ENCODE peak calls at places on chromosomes 5 and 9, in six cellular contexts. One of them, this sample, is unnamed. For H3K9me3 and H3K4me1, the result is how much of the 10 kb centered on the place peaks cover.

GRCh38 chr5:176541338-176542134 is 4.3 kb upstream of the RNF44 start:
- DNase-seq in uterus: peak
- DNase-seq in H9: peak
- DNase-seq in neural progenitor cell: peak
- DNase-seq in effector memory CD4-positive, alpha-beta T cell: peak
- DNase-seq in IMR-90: no peak
- DNase-seq in this sample: peak

GRCh38 chr9:91001146-91001611 is 199.6 kb downstream of the SYK start:
- DNase-seq in uterus: no peak
- DNase-seq in H9: no peak
- DNase-seq in neural progenitor cell: no peak
- DNase-seq in effector memory CD4-positive, alpha-beta T cell: no peak
- DNase-seq in IMR-90: peak
- DNase-seq in this sample: peak

GRCh38 chr9:132988244-132989013 is 9.9 kb downstream of the GFI1B start:
- DNase-seq in uterus: no peak
- DNase-seq in H9: no peak
- DNase-seq in neural progenitor cell: no peak
- DNase-seq in effector memory CD4-positive, alpha-beta T cell: no peak
- DNase-seq in IMR-90: no peak
- DNase-seq in this sample: no peak

GRCh38 chr9:14542071-14542470 is 151.2 kb downstream of the ZDHHC21 start:
- DNase-seq in uterus: no peak
- DNase-seq in H9: no peak
- DNase-seq in neural progenitor cell: peak
- DNase-seq in effector memory CD4-positive, alpha-beta T cell: no peak
- DNase-seq in IMR-90: no peak
- DNase-seq in this sample: no peak

GRCh38 chr9:109469646-109470358 is 28.3 kb downstream of the PTPN3 start:
- DNase-seq in uterus: peak
- DNase-seq in H9: peak
- DNase-seq in neural progenitor cell: peak
- DNase-seq in effector memory CD4-positive, alpha-beta T cell: no peak
- DNase-seq in IMR-90: peak
- DNase-seq in this sample: peak

GRCh38 chr9:107294756-107295155 is 11.7 kb downstream of the RAD23B start:
- DNase-seq in uterus: no peak
- DNase-seq in H9: no peak
- DNase-seq in neural progenitor cell: no peak
- DNase-seq in effector memory CD4-positive, alpha-beta T cell: no peak
- DNase-seq in IMR-90: no peak
- DNase-seq in this sample: no peak

GRCh38 chr9:104279535-104280215 is 185.6 kb downstream of the SMC2 start:
- DNase-seq in uterus: no peak
- DNase-seq in H9: no peak
- DNase-seq in neural progenitor cell: no peak
- DNase-seq in effector memory CD4-positive, alpha-beta T cell: no peak
- DNase-seq in IMR-90: no peak
- DNase-seq in this sample: peak

GRCh38 chr5:102119252-102119651 is 176.8 kb downstream of the SLCO4C1 start:
- DNase-seq in uterus: no peak
- DNase-seq in H9: no peak
- DNase-seq in neural progenitor cell: no peak
- DNase-seq in effector memory CD4-positive, alpha-beta T cell: no peak
- DNase-seq in IMR-90: no peak
- DNase-seq in this sample: no peak

GRCh38 chr9:8978334-8978733 is 1178.8 kb upstream of the DMAC1 start:
- DNase-seq in uterus: no peak
- DNase-seq in H9: no peak
- DNase-seq in neural progenitor cell: no peak
- DNase-seq in effector memory CD4-positive, alpha-beta T cell: no peak
- DNase-seq in IMR-90: no peak
- DNase-seq in this sample: peak

GRCh38 chr9:95740217-95741004 is 135.1 kb upstream of the ERCC6L2 start:
- DNase-seq in uterus: no peak
- DNase-seq in H9: no peak
- DNase-seq in neural progenitor cell: no peak
- DNase-seq in effector memory CD4-positive, alpha-beta T cell: no peak
- DNase-seq in IMR-90: no peak
- DNase-seq in this sample: no peak

GRCh38 chr5:132498152-132498551 is 7.6 kb upstream of the IRF1 start:
- DNase-seq in uterus: peak
- DNase-seq in H9: no peak
- DNase-seq in neural progenitor cell: no peak
- DNase-seq in effector memory CD4-positive, alpha-beta T cell: no peak
- DNase-seq in IMR-90: peak
- DNase-seq in this sample: no peak

GRCh38 chr9:114288233-114289051 is 34.5 kb upstream of the ORM1 start:
- DNase-seq in uterus: peak
- DNase-seq in H9: peak
- DNase-seq in neural progenitor cell: peak
- DNase-seq in effector memory CD4-positive, alpha-beta T cell: no peak
- DNase-seq in IMR-90: peak
- DNase-seq in this sample: no peak

GRCh38 chr9:124778575-124779367 is 1.8 kb downstream of the OLFML2A start:
- DNase-seq in uterus: no peak
- DNase-seq in H9: no peak
- DNase-seq in neural progenitor cell: no peak
- DNase-seq in effector memory CD4-positive, alpha-beta T cell: no peak
- DNase-seq in IMR-90: no peak
- DNase-seq in this sample: no peak

GRCh38 chr5:127136908-127137307 is 63.6 kb upstream of the C5orf63 start:
- DNase-seq in uterus: no peak
- DNase-seq in H9: no peak
- DNase-seq in neural progenitor cell: no peak
- DNase-seq in effector memory CD4-positive, alpha-beta T cell: no peak
- DNase-seq in IMR-90: no peak
- DNase-seq in this sample: no peak

GRCh38 chr5:84535281-84535680 is 150.6 kb upstream of the EDIL3 start:
- DNase-seq in uterus: no peak
- DNase-seq in H9: no peak
- DNase-seq in neural progenitor cell: no peak
- DNase-seq in effector memory CD4-positive, alpha-beta T cell: no peak
- DNase-seq in IMR-90: peak
- DNase-seq in this sample: no peak

GRCh38 chr9:113504725-113505590 is 41.4 kb downstream of the RGS3 start:
- DNase-seq in uterus: no peak
- DNase-seq in H9: no peak
- DNase-seq in neural progenitor cell: no peak
- DNase-seq in effector memory CD4-positive, alpha-beta T cell: no peak
- DNase-seq in IMR-90: no peak
- DNase-seq in this sample: no peak

GRCh38 chr5:177124486-177124991 is 9.0 kb upstream of the NSD1 start:
- DNase-seq in uterus: no peak
- DNase-seq in H9: peak
- DNase-seq in neural progenitor cell: no peak
- DNase-seq in effector memory CD4-positive, alpha-beta T cell: no peak
- DNase-seq in IMR-90: no peak
- DNase-seq in this sample: no peak

GRCh38 chr9:129514497-129514867 is 106.4 kb downstream of the C9orf50 start:
- DNase-seq in uterus: no peak
- DNase-seq in H9: no peak
- DNase-seq in neural progenitor cell: no peak
- DNase-seq in effector memory CD4-positive, alpha-beta T cell: no peak
- DNase-seq in IMR-90: no peak
- DNase-seq in this sample: no peak
- H3K9me3 ChIP-seq in uterus: under half
- H3K9me3 ChIP-seq in H9: under half
- H3K9me3 ChIP-seq in neural progenitor cell: under half
- H3K9me3 ChIP-seq in effector memory CD4-positive, alpha-beta T cell: under half
- H3K9me3 ChIP-seq in IMR-90: half or more
- H3K9me3 ChIP-seq in this sample: under half

GRCh38 chr5:16853511-16853910 is 82.6 kb downstream of the MYO10 start:
- DNase-seq in uterus: no peak
- DNase-seq in H9: no peak
- DNase-seq in neural progenitor cell: no peak
- DNase-seq in effector memory CD4-positive, alpha-beta T cell: no peak
- DNase-seq in IMR-90: no peak
- DNase-seq in this sample: no peak
- H3K4me1 ChIP-seq in uterus: under half
- H3K4me1 ChIP-seq in H9: under half
- H3K4me1 ChIP-seq in neural progenitor cell: half or more
- H3K4me1 ChIP-seq in effector memory CD4-positive, alpha-beta T cell: under half
- H3K4me1 ChIP-seq in IMR-90: under half
- H3K4me1 ChIP-seq in this sample: under half

DNA sequence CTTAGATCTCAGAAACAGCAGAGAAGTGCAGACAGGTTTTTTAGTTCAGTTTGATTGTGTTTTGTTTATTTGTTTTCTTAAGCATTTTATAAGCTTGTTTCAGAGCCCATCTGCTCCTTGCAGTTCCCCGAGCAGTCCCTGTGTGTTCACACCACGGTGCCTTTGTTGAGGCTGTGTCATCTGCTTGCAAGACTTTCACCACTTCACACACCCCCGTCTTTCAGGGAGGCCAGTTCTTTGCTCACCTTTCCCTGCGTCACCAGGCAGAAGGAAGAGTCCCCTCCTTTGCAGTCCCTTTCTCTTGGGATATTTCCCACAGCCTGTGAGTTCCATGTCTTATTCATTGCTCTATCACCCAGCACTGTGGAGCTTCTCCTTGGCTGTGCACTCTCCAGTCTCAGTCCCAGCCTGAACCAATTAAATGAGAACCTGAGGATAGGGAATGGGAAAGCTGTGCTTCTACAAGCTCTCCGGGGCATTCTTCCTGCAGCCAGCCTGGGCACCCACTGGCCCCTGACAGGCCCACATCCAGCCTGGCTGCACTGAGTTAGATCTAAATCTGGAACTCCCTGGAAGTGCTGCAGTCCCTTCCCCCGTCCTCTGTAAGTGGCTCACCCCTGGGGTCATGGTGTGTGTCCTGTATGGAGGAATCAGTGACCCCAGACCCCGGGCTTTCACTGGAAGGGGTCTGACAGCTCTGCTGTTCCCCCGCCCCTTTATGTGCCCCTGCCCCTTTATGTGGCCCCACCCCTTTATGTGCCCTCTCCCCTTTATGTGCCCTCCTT is 5.5 kb downstream of the MVB12B start:
- DNase-seq in uterus: no peak
- DNase-seq in H9: no peak
- DNase-seq in neural progenitor cell: no peak
- DNase-seq in effector memory CD4-positive, alpha-beta T cell: no peak
- DNase-seq in IMR-90: no peak
- DNase-seq in this sample: no peak
- H3K27ac ChIP-seq in uterus: no peak
- H3K27ac ChIP-seq in H9: no peak
- H3K27ac ChIP-seq in neural progenitor cell: no peak
- H3K27ac ChIP-seq in effector memory CD4-positive, alpha-beta T cell: no peak
- H3K27ac ChIP-seq in IMR-90: no peak
- H3K27ac ChIP-seq in this sample: no peak

GRCh38 chr5:131302506-131302905 is 38.7 kb downstream of the CDC42SE2 start:
- DNase-seq in uterus: no peak
- DNase-seq in H9: no peak
- DNase-seq in neural progenitor cell: no peak
- DNase-seq in effector memory CD4-positive, alpha-beta T cell: no peak
- DNase-seq in IMR-90: no peak
- DNase-seq in this sample: no peak

GRCh38 chr5:131305138-131305650 is 41.3 kb downstream of the CDC42SE2 start:
- DNase-seq in uterus: no peak
- DNase-seq in H9: no peak
- DNase-seq in neural progenitor cell: no peak
- DNase-seq in effector memory CD4-positive, alpha-beta T cell: no peak
- DNase-seq in IMR-90: no peak
- DNase-seq in this sample: no peak

GRCh38 chr5:131305906-131306305 is 42.1 kb downstream of the CDC42SE2 start:
- DNase-seq in uterus: no peak
- DNase-seq in H9: no peak
- DNase-seq in neural progenitor cell: no peak
- DNase-seq in effector memory CD4-positive, alpha-beta T cell: no peak
- DNase-seq in IMR-90: peak
- DNase-seq in this sample: no peak

GRCh38 chr5:131303537-131303936 is 39.7 kb downstream of the CDC42SE2 start:
- DNase-seq in uterus: no peak
- DNase-seq in H9: no peak
- DNase-seq in neural progenitor cell: no peak
- DNase-seq in effector memory CD4-positive, alpha-beta T cell: no peak
- DNase-seq in IMR-90: peak
- DNase-seq in this sample: no peak

DNA sequence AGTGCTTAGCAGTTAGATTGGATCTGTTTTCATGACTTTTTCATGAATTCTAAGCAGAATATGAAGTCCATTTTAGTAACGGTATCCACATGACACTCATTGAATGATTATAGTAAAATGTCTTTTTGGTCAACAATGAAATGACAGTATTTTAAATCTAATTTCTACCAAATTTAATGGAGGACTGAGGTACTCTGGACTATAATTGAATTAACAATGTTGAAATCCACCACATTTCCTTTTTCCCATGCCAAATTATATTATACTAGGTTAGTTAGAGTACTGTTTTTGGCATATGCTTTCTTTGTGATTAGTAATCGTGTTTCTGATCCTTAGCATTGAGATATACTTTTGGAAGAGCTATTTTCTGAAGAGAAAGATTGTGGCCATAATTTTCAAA is 40.6 kb downstream of the CDC42SE2 start:
- DNase-seq in uterus: no peak
- DNase-seq in H9: no peak
- DNase-seq in neural progenitor cell: no peak
- DNase-seq in effector memory CD4-positive, alpha-beta T cell: no peak
- DNase-seq in IMR-90: no peak
- DNase-seq in this sample: no peak
- H3K9me3 ChIP-seq in uterus: under half
- H3K9me3 ChIP-seq in H9: under half
- H3K9me3 ChIP-seq in neural progenitor cell: under half
- H3K9me3 ChIP-seq in effector memory CD4-positive, alpha-beta T cell: under half
- H3K9me3 ChIP-seq in IMR-90: under half
- H3K9me3 ChIP-seq in this sample: under half

GRCh38 chr9:98933890-98934289 is 9.8 kb upstream of the COL15A1 start:
- DNase-seq in uterus: no peak
- DNase-seq in H9: no peak
- DNase-seq in neural progenitor cell: no peak
- DNase-seq in effector memory CD4-positive, alpha-beta T cell: no peak
- DNase-seq in IMR-90: no peak
- DNase-seq in this sample: no peak
- H3K4me1 ChIP-seq in uterus: under half
- H3K4me1 ChIP-seq in H9: under half
- H3K4me1 ChIP-seq in neural progenitor cell: under half
- H3K4me1 ChIP-seq in effector memory CD4-positive, alpha-beta T cell: under half
- H3K4me1 ChIP-seq in IMR-90: under half
- H3K4me1 ChIP-seq in this sample: under half

GRCh38 chr5:121967187-121967586 is 5.4 kb downstream of the SRFBP1 start:
- DNase-seq in uterus: no peak
- DNase-seq in H9: no peak
- DNase-seq in neural progenitor cell: no peak
- DNase-seq in effector memory CD4-positive, alpha-beta T cell: no peak
- DNase-seq in IMR-90: peak
- DNase-seq in this sample: no peak

GRCh38 chr5:121962347-121962670 is 534 bp downstream of the SRFBP1 start:
- DNase-seq in uterus: no peak
- DNase-seq in H9: no peak
- DNase-seq in neural progenitor cell: no peak
- DNase-seq in effector memory CD4-positive, alpha-beta T cell: no peak
- DNase-seq in IMR-90: no peak
- DNase-seq in this sample: peak

GRCh38 chr5:121963409-121963808 is 1.6 kb downstream of the SRFBP1 start:
- DNase-seq in uterus: no peak
- DNase-seq in H9: no peak
- DNase-seq in neural progenitor cell: no peak
- DNase-seq in effector memory CD4-positive, alpha-beta T cell: no peak
- DNase-seq in IMR-90: no peak
- DNase-seq in this sample: no peak

GRCh38 chr5:121962943-121963342 is 1.2 kb downstream of the SRFBP1 start:
- DNase-seq in uterus: no peak
- DNase-seq in H9: no peak
- DNase-seq in neural progenitor cell: no peak
- DNase-seq in effector memory CD4-positive, alpha-beta T cell: no peak
- DNase-seq in IMR-90: peak
- DNase-seq in this sample: no peak
- H3K27ac ChIP-seq in uterus: no peak
- H3K27ac ChIP-seq in H9: no peak
- H3K27ac ChIP-seq in neural progenitor cell: no peak
- H3K27ac ChIP-seq in effector memory CD4-positive, alpha-beta T cell: no peak
- H3K27ac ChIP-seq in IMR-90: no peak
- H3K27ac ChIP-seq in this sample: no peak

This sample was measured in SJCRH30.